ENCODE peak calls at places on chromosomes 3 and 15, in six cellular contexts. D, B, G, A, X and J are unnamed samples.

GRCh38 chr3:34258271-34259015 is 460.0 kb downstream of the PDCD6IP start:
- DNase-seq in D (no peak), B (no peak), G (no peak), A (no peak), X (no peak), J (no peak)

GRCh38 chr3:69104585-69104984 is 17.8 kb downstream of the LMOD3 start:
- DNase-seq in D (no peak), B (no peak), G (no peak), A (no peak), X (no peak), J (no peak)

GRCh38 chr15:99135194-99135593 is 30.3 kb downstream of the SYNM start:
- DNase-seq in D (no peak), B (no peak), G (peak; percentile 37), A (no peak), X (no peak), J (no peak)

GRCh38 chr3:171156455-171157005 is 130.0 kb upstream of the SLC2A2 start:
- DNase-seq in D (no peak), B (no peak), G (no peak), A (no peak), X (no peak), J (no peak)

GRCh38 chr15:33195283-33195682 is 769 bp upstream of the FMN1 start:
- DNase-seq in D (no peak), B (no peak), G (no peak), A (no peak), X (no peak), J (no peak)

GRCh38 chr15:23503546-23503945 is 56.5 kb upstream of the GOLGA6L2 start:
- DNase-seq in D (no peak), B (no peak), G (no peak), A (no peak), X (no peak), J (no peak)

GRCh38 chr15:92903956-92904831 is 4.1 kb downstream of the CHD2 start:
- DNase-seq in D (peak; percentile 99), B (peak; percentile 99), G (peak; percentile 98), A (peak; percentile 99), X (peak; percentile 99), J (peak; percentile 99)

GRCh38 chr15:77282333-77282732 is 137.6 kb downstream of the PEAK1 start:
- DNase-seq in D (no peak), B (no peak), G (peak; percentile 59), A (peak; percentile 26), X (peak; percentile 39), J (peak; percentile 30)

GRCh38 chr3:103127737-103128136 is 692.9 kb downstream of the ZPLD1 start:
- DNase-seq in D (no peak), B (no peak), G (peak; percentile 12), A (no peak), X (no peak), J (no peak)

GRCh38 chr3:107845355-107846281 is 245.2 kb downstream of the CD47 start:
- DNase-seq in D (no peak), B (no peak), G (no peak), A (no peak), X (no peak), J (no peak)

GRCh38 chr3:57298041-57298440 is 5.6 kb upstream of the ASB14 start:
- DNase-seq in D (no peak), B (no peak), G (no peak), A (no peak), X (no peak), J (no peak)

GRCh38 chr3:135203026-135203425 is 408.0 kb downstream of the EPHB1 start:
- DNase-seq in D (no peak), B (no peak), G (no peak), A (no peak), X (no peak), J (no peak)

GRCh38 chr3:192916455-192917257 is 1.0 kb downstream of the MB21D2 start:
- DNase-seq in D (no peak), B (no peak), G (peak; percentile 66), A (peak; percentile 78), X (peak; percentile 61), J (peak; percentile 61)

GRCh38 chr3:118802325-118803095 is 232.1 kb downstream of the IGSF11 start:
- DNase-seq in D (no peak), B (no peak), G (no peak), A (no peak), X (no peak), J (no peak)

GRCh38 chr3:148879256-148879655 is 14.2 kb downstream of the CPA3 start:
- DNase-seq in D (no peak), B (no peak), G (no peak), A (no peak), X (no peak), J (no peak)

GRCh38 chr3:36906504-36907149 is 38.2 kb downstream of the TRANK1 start:
- DNase-seq in D (no peak), B (no peak), G (peak; percentile 81), A (no peak), X (no peak), J (no peak)

GRCh38 chr3:185630182-185630622 is 44.1 kb downstream of the SENP2 start:
- DNase-seq in D (no peak), B (no peak), G (peak; percentile 51), A (peak; percentile 48), X (peak; percentile 53), J (peak; percentile 48)

GRCh38 chr3:8518138-8518537 is 16.5 kb downstream of the LMCD1 start:
- DNase-seq in D (no peak), B (no peak), G (no peak), A (no peak), X (no peak), J (no peak)

GRCh38 chr3:73656241-73656890 is 31.6 kb upstream of the PDZRN3 start:
- DNase-seq in D (no peak), B (no peak), G (peak; percentile 11), A (no peak), X (no peak), J (no peak)

GRCh38 chr3:121654493-121655385 is 6.0 kb downstream of the HCLS1 start:
- DNase-seq in D (no peak), B (no peak), G (no peak), A (no peak), X (no peak), J (no peak)
- H3K4me1 ChIP-seq in D (peaks cover 79% of the 10 kb centered on the region), B (peaks cover 38% of the 10 kb centered on the region), G (no peaks in the 10 kb centered on the region), A (peaks cover 5% of the 10 kb centered on the region), X (no peaks in the 10 kb centered on the region), J (no peaks in the 10 kb centered on the region)

GRCh38 chr3:158791259-158791920 is 10.5 kb upstream of the MFSD1 start:
- DNase-seq in D (peak; percentile 50), B (no peak), G (peak; percentile 88), A (no peak), X (no peak), J (no peak)
- H3K27ac ChIP-seq in D (no peak overlapping the region), B (no peak overlapping the region), G (no peak overlapping the region), A (no peak overlapping the region), X (no peak overlapping the region), J (no peak overlapping the region)

GRCh38 chr15:75696854-75697259 is 15.8 kb downstream of the CSPG4 start:
- DNase-seq in D (no peak), B (no peak), G (no peak), A (no peak), X (no peak), J (no peak)

GRCh38 chr15:75695634-75696302 is 16.9 kb downstream of the CSPG4 start:
- DNase-seq in D (no peak), B (no peak), G (no peak), A (no peak), X (no peak), J (no peak)

GRCh38 chr15:75695206-75695605 is 17.4 kb downstream of the CSPG4 start:
- DNase-seq in D (no peak), B (no peak), G (no peak), A (no peak), X (no peak), J (no peak)

GRCh38 chr15:75697523-75698398 is 14.9 kb downstream of the CSPG4 start:
- DNase-seq in D (no peak), B (no peak), G (no peak), A (no peak), X (peak; percentile 66), J (no peak)

DNA sequence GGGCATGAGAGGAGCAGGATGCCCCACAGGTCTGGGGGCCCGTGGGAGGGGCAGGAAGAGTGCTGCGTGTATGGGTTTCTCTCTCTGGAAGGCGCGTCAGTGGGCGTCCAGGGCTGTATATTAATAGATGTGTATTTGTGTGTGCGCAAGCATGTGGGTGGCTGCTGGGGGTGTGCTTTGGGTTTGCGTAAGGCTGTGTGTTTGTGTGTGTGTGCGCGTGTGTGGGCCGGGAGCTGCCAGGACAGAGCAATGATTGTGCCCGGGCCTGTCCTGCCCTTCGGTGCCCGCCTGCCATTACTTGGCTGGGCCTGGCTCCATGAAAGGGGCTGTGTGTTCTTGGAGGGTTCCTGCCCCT is 16.4 kb downstream of the CSPG4 start:
- DNase-seq in D (no peak), B (no peak), G (no peak), A (no peak), X (no peak), J (peak; percentile 42)
- H3K4me1 ChIP-seq in D (peaks cover 8% of the 10 kb centered on the region), B (no peaks in the 10 kb centered on the region), G (peaks cover 56% of the 10 kb centered on the region), A (peaks cover 36% of the 10 kb centered on the region), X (peaks cover 4% of the 10 kb centered on the region), J (peaks cover 20% of the 10 kb centered on the region)

GRCh38 chr15:81170504-81170903 is 26.2 kb upstream of the IL16 start:
- DNase-seq in D (no peak), B (no peak), G (no peak), A (no peak), X (no peak), J (no peak)
- H3K27ac ChIP-seq in D (no peak overlapping the region), B (no peak overlapping the region), G (no peak overlapping the region), A (no peak overlapping the region), X (peak overlapping the region; percentile 43), J (no peak overlapping the region)

DNA sequence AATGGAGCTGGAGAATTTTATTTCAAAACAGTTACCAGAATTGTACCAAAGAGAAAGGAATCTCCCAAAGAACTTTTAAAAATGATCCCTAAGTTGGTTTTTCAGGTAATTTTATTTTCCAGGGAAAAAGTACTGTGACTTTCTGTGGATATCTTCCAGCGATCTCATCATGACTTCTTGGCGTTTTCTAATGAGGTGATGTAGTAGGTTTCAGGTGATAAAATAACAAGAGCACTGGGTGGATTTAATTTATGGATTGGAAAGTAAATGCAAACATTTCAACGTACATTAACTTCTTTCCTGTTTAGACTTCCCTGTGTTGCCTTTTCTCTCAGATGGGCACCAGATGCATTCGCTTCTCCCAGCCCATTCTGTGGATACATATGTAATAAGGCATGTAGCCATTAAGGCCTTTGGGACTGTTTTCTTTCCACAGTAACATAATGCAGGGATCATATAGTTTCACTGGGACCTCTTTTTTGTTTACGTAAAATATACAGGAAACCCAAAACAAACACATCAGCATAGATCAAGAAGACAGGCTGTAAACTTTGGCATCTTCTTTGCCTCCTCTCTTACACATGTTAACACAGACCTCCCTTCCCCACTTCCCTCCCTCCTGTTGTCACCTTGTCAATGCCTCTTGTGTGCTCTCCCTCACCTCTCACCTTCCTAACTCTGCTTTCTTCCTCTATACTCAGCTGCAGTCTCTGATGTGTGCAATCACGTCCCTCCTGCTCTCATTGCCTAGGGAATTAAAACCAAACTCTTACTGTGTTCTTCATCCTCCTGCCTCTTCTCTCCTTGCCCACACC is 13.0 kb downstream of the PHLDB2 start:
- DNase-seq in D (no peak), B (no peak), G (no peak), A (no peak), X (no peak), J (no peak)
- H3K4me1 ChIP-seq in D (no peaks in the 10 kb centered on the region), B (no peaks in the 10 kb centered on the region), G (peaks cover 11% of the 10 kb centered on the region), A (peaks cover 53% of the 10 kb centered on the region), X (peaks cover 4% of the 10 kb centered on the region), J (no peaks in the 10 kb centered on the region)

GRCh38 chr15:66644000-66644787 is 57.8 kb upstream of the SMAD6 start:
- DNase-seq in D (no peak), B (no peak), G (no peak), A (no peak), X (no peak), J (no peak)
- H3K27ac ChIP-seq in D (no peak overlapping the region), B (no peak overlapping the region), G (no peak overlapping the region), A (peak overlapping the region; percentile 62), X (peak overlapping the region; percentile 69), J (no peak overlapping the region)

GRCh38 chr15:101203029-101203428 is 48.8 kb downstream of the CHSY1 start:
- DNase-seq in D (no peak), B (no peak), G (no peak), A (no peak), X (no peak), J (no peak)
- H3K4me1 ChIP-seq in D (peaks cover 52% of the 10 kb centered on the region), B (peaks cover 6% of the 10 kb centered on the region), G (peaks cover 48% of the 10 kb centered on the region), A (peaks cover 17% of the 10 kb centered on the region), X (no peaks in the 10 kb centered on the region), J (peaks cover 28% of the 10 kb centered on the region)